ENCODE peak calls at places on chromosomes 13 and 19, in four cellular contexts. W is colonic mucosa, R is H1, L is Karpas-422. I is an unnamed sample.

GRCh38 chr13:84086847-84087162 is 204.5 kb upstream of the SLITRK1 start:
- DNase-seq in L (no peak), R (no peak), W (no peak), I (no peak)

GRCh38 chr13:111903143-111903542 is 163.8 kb upstream of the SOX1 start:
- DNase-seq in L (no peak), W (no peak), R (no peak), I (no peak)

GRCh38 chr13:91133941-91134772 is 213.3 kb upstream of the MIR17HG start:
- DNase-seq in R (no peak), W (peak), L (peak), I (peak)

GRCh38 chr19:48676887-48677286 is 4.1 kb upstream of the NTN5 start:
- DNase-seq in L (no peak), R (no peak), W (peak), I (no peak)

GRCh38 chr19:45497791-45498190 is 452 bp upstream of the PPM1N start:
- DNase-seq in W (no peak), R (no peak), L (no peak), I (no peak)

GRCh38 chr19:41699231-41699967 is 9.0 kb upstream of the CEACAM5 start:
- DNase-seq in R (no peak), W (peak), L (no peak), I (no peak)

GRCh38 chr13:51804295-51805172 is 571 bp upstream of the DHRS12 start:
- DNase-seq in L (peak), W (peak), R (no peak), I (no peak)

GRCh38 chr19:16161848-16162247 is 11.5 kb downstream of the CIB3 start:
- DNase-seq in R (no peak), W (no peak), L (no peak), I (peak)

GRCh38 chr19:41545547-41545946 is 30.4 kb upstream of the CEACAM21 start:
- DNase-seq in R (no peak), W (no peak), L (no peak), I (no peak)

GRCh38 chr19:41548954-41549688 is 26.8 kb upstream of the CEACAM21 start:
- DNase-seq in W (no peak), R (no peak), L (no peak), I (no peak)

GRCh38 chr19:41774515-41774980 is 19.2 kb downstream of the CEACAM6 start:
- DNase-seq in L (no peak), R (no peak), W (peak), I (no peak)

GRCh38 chr19:58519087-58519354 is 589 bp downstream of the ZBTB45 start:
- DNase-seq in R (no peak), L (peak), W (peak), I (peak)

GRCh38 chr13:29922896-29923295 is 72.5 kb upstream of the UBL3 start:
- DNase-seq in W (no peak), R (no peak), L (no peak), I (peak)

GRCh38 chr19:20926796-20927195 is 3.7 kb downstream of the ZNF85 start:
- DNase-seq in L (no peak), W (no peak), R (no peak), I (no peak)

GRCh38 chr13:73608157-73608516 is 526.1 kb downstream of the KLF12 start:
- DNase-seq in R (no peak), W (no peak), L (no peak), I (no peak)

GRCh38 chr13:51995677-51996551 is 15.3 kb downstream of the ATP7B start:
- DNase-seq in R (no peak), L (no peak), W (peak), I (no peak)

GRCh38 chr19:2981898-2982297 is 4.5 kb downstream of the TLE6 start:
- DNase-seq in W (no peak), L (no peak), R (no peak), I (no peak)

GRCh38 chr13:33992891-33993336 is 175.0 kb downstream of the RFC3 start:
- DNase-seq in W (no peak), R (no peak), L (peak), I (no peak)

GRCh38 chr19:46919324-46919723 is 58.5 kb downstream of the ARHGAP35 start:
- DNase-seq in R (no peak), L (no peak), W (no peak), I (peak)

GRCh38 chr13:110319774-110320509 is 12.9 kb downstream of the COL4A2 start:
- DNase-seq in R (no peak), W (no peak), L (no peak), I (peak)

GRCh38 chr13:101783554-101783953 is 331.1 kb downstream of the ITGBL1 start:
- DNase-seq in W (no peak), R (no peak), L (no peak), I (no peak)

GRCh38 chr19:55113570-55114039 is 3.8 kb downstream of the PPP1R12C start:
- DNase-seq in W (peak), L (peak), R (no peak), I (peak)

GRCh38 chr19:55114566-55115145 is 2.8 kb downstream of the PPP1R12C start:
- DNase-seq in R (no peak), L (no peak), W (no peak), I (no peak)

GRCh38 chr19:55111238-55111831 is 6.1 kb downstream of the PPP1R12C start:
- DNase-seq in W (no peak), L (no peak), R (no peak), I (no peak)

GRCh38 chr19:55112246-55112780 is 5.1 kb downstream of the PPP1R12C start:
- DNase-seq in R (no peak), W (no peak), L (no peak), I (no peak)

GRCh38 chr19:55112781-55113569 is 4.5 kb downstream of the PPP1R12C start:
- DNase-seq in L (peak), W (no peak), R (no peak), I (no peak)
- H3K9ac ChIP-seq in L (peak), W (peak), R (peak), I (no peak)

DNA sequence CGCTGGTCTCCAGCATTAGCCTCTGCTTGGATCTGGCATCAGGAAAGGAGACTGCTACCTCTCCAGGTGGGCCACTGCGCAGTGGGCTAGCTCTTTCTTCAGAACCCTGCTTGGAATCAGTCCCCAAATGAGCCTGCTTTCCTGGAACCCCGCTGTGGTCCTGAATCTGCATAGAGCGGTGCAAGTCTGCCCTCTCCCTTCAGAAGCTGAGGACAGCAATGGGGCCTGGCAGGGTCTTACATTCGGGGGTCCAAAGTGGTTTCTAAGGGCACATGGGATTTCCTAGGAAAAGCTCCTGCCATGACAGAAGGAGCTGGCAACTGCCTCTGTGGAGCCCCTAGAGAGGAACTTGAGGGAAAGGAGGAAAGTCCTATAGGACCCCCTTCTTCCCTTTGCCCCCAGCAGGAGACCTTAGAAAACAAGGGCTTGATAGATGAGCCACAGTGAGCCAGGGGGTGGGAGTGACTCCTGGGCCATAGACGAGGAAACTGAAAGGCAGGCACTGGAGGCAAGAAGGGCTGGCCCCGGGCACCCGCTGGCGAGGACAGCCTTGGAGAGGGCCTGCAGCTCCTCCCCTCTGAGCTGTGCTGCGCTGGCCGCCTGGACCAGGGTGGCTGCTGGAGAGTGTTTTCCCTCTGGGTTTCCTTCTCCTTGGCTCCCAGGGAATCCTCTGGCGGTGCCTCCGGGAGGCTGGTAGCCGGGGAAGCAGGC is 1.4 kb upstream of the VSTM2B start:
- DNase-seq in W (no peak), L (no peak), R (no peak), I (no peak)
- H3K4me3 ChIP-seq in W (no peak), L (no peak), R (peak), I (no peak)

GRCh38 chr13:100175078-100175802 is 86.3 kb downstream of the PCCA start:
- DNase-seq in L (no peak), W (no peak), R (no peak), I (no peak)

GRCh38 chr13:100176781-100177389 is 88.0 kb downstream of the PCCA start:
- DNase-seq in W (no peak), L (peak), R (no peak), I (peak)

GRCh38 chr13:100175803-100176182 is 86.9 kb downstream of the PCCA start:
- DNase-seq in W (no peak), R (no peak), L (no peak), I (no peak)

DNA sequence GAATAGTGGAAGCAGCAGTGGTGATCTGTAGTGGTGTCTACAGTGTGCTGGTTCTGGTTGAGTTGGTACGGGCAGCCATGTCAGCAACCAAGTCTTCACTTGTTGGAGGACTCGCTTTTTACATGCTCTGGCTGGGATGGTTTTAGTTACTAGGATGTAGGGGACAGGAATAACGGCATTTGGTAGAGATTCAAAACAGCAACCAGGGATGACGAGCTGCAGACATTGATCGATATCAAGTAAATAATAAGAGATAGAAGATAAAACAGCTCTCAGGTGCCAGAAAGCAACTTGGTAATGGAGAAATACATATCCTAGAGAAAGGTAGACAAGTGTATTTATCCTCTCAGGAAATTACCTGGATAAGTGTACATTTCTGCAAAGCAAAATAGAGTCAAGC is 84.3 kb downstream of the PCCA start:
- DNase-seq in L (no peak), W (no peak), R (no peak), I (no peak)
- H3K9ac ChIP-seq in L (no peak), W (no peak), R (no peak), I (no peak)

DNA sequence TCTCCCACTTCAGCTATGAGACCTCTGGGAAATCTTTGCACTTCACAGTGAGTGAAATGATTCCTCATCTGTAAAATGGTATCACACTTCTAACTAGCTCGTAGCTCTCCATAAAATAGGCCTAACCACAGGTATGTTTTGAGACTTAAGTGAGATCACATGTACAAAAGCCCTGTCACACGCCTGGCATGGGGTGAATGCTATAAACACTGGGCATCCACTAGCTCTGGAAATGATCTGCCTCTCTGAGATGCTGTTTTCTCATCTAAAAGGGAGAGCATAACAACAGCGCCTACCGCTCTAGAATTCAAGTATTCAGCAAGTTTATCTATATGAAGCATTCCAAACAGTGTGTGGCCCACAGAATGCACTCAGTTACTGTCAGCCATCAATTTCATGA is 2.2 kb downstream of the AKT2 start:
- DNase-seq in L (no peak), R (no peak), W (no peak), I (peak)
- H3K4me3 ChIP-seq in L (peak), R (no peak), W (no peak), I (no peak)

GRCh38 chr13:99686157-99686572 is 184.9 kb downstream of the TM9SF2 start:
- DNase-seq in W (peak), R (no peak), L (no peak), I (peak)
- H3K9ac ChIP-seq in W (no peak), R (no peak), L (no peak), I (no peak)

GRCh38 chr19:29550896-29551295 is 25.1 kb downstream of the VSTM2B start:
- DNase-seq in W (no peak), L (no peak), R (no peak), I (no peak)
- H3K4me3 ChIP-seq in W (no peak), L (no peak), R (no peak), I (no peak)

GRCh38 chr13:23510544-23510916 is 59.7 kb upstream of the TNFRSF19 start:
- DNase-seq in L (no peak), R (no peak), W (no peak), I (no peak)
- H3K9ac ChIP-seq in L (no peak), R (no peak), W (no peak), I (no peak)

GRCh38 chr19:14102756-14103155 is 12.2 kb upstream of the SAMD1 start:
- DNase-seq in L (no peak), W (no peak), R (no peak), I (no peak)
- H3K4me3 ChIP-seq in L (no peak), W (no peak), R (no peak), I (no peak)

DNA sequence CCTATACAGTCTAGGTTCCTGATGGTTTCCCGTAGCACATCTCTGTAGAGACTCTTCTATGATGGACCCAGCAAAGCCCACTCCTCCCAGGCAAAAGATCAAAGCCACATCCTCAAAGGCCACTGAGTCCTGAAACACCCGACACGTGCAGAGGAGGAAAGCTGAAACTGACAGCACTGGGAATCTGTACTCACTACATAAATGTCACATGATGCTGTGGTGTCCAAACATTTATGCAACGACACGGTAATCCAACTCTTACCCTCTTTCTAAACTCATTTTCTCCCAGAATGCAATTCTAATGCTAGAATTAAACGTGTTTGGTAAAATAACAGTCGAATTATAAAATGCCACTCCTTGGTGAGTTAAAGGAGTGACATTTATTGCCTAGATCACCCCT is 7.0 kb upstream of the ZNF441 start:
- DNase-seq in L (no peak), R (no peak), W (no peak), I (no peak)
- H3K9ac ChIP-seq in L (no peak), R (no peak), W (no peak), I (no peak)

DNA sequence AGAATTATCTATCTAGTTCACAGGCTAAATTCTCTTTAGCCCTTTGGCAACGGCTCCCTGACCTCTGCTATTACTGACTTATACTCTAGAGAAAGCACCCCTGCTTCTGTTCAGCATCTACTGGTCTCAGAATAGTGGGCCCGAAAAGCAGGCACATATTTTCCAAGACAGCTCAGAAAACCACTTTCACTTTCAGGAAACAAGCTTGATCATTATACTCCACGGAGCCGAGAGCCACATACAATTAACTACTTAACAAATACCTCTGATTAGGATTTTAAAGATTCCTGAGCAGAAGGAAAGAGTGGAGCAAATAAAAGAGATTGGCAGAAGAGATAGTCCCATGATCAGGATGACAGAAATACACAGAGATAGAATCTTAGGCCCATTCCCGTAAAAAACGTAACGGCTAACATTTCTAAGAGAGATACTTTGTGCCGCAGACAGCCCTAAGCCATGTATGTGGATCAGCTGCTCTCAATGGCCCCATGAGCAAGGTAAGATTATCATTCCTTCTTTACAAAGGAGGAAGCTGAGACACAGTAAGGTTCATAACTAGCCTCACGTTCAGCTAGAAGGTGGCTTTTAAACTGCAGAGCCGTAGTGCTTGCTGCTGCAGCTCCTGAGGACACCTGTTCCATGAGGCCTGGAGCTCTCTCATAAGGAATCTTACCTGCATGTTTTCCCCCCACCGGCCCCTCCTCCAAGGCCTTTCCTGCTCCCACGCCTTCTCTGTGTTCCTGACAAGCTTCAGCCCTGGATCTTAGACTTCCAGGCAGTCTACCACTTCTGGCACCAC is 227.2 kb downstream of the FOXO1 start:
- DNase-seq in R (no peak), W (no peak), L (no peak), I (no peak)
- H3K4me3 ChIP-seq in R (no peak), W (no peak), L (peak), I (no peak)